ENCODE peak calls at places on chromosomes 5 and 9, in seven cellular contexts. One of them, this sample, is unnamed.

GRCh38 chr5:147973086-147973485 is 66.7 kb upstream of the C5orf46 start:
- DNase-seq in sigmoid colon: no peak
- DNase-seq in neuronal stem cell: no peak
- DNase-seq in lower lobe of right lung: no peak
- DNase-seq in heart left ventricle: no peak
- DNase-seq in ovary: no peak
- DNase-seq in Peyer's patch: no peak
- DNase-seq in this sample: no peak

GRCh38 chr5:124402144-124402581 is 344.3 kb downstream of the ZNF608 start:
- DNase-seq in lower lobe of right lung: peak
- DNase-seq in sigmoid colon: no peak
- DNase-seq in heart left ventricle: no peak
- DNase-seq in neuronal stem cell: no peak
- DNase-seq in Peyer's patch: no peak
- DNase-seq in ovary: no peak
- DNase-seq in this sample: peak

GRCh38 chr5:168314735-168315411 is 23.4 kb downstream of the WWC1 start:
- DNase-seq in neuronal stem cell: no peak
- DNase-seq in lower lobe of right lung: peak
- DNase-seq in Peyer's patch: no peak
- DNase-seq in ovary: no peak
- DNase-seq in heart left ventricle: no peak
- DNase-seq in sigmoid colon: no peak
- DNase-seq in this sample: peak

GRCh38 chr9:75001719-75002421 is 26.2 kb downstream of the CARNMT1 start:
- DNase-seq in heart left ventricle: no peak
- DNase-seq in Peyer's patch: no peak
- DNase-seq in ovary: no peak
- DNase-seq in neuronal stem cell: peak
- DNase-seq in sigmoid colon: no peak
- DNase-seq in lower lobe of right lung: no peak
- DNase-seq in this sample: no peak

GRCh38 chr9:14343948-14344547 is 30.1 kb upstream of the NFIB start:
- DNase-seq in ovary: peak
- DNase-seq in neuronal stem cell: no peak
- DNase-seq in heart left ventricle: peak
- DNase-seq in lower lobe of right lung: no peak
- DNase-seq in sigmoid colon: no peak
- DNase-seq in Peyer's patch: no peak
- DNase-seq in this sample: no peak

GRCh38 chr9:90124961-90125360 is 517.7 kb downstream of the DIRAS2 start:
- DNase-seq in ovary: no peak
- DNase-seq in heart left ventricle: no peak
- DNase-seq in Peyer's patch: no peak
- DNase-seq in sigmoid colon: no peak
- DNase-seq in lower lobe of right lung: no peak
- DNase-seq in neuronal stem cell: no peak
- DNase-seq in this sample: no peak

GRCh38 chr9:131951905-131952304 is 127.8 kb downstream of the MED27 start:
- DNase-seq in Peyer's patch: no peak
- DNase-seq in heart left ventricle: peak
- DNase-seq in ovary: no peak
- DNase-seq in sigmoid colon: no peak
- DNase-seq in lower lobe of right lung: no peak
- DNase-seq in neuronal stem cell: no peak
- DNase-seq in this sample: no peak

GRCh38 chr5:95985249-95985648 is 23.6 kb upstream of the ELL2 start:
- DNase-seq in Peyer's patch: no peak
- DNase-seq in heart left ventricle: no peak
- DNase-seq in sigmoid colon: no peak
- DNase-seq in lower lobe of right lung: no peak
- DNase-seq in ovary: no peak
- DNase-seq in neuronal stem cell: no peak
- DNase-seq in this sample: no peak

GRCh38 chr5:83374547-83374946 is 97.0 kb upstream of the VCAN start:
- DNase-seq in sigmoid colon: peak
- DNase-seq in lower lobe of right lung: no peak
- DNase-seq in neuronal stem cell: no peak
- DNase-seq in heart left ventricle: peak
- DNase-seq in Peyer's patch: no peak
- DNase-seq in ovary: no peak
- DNase-seq in this sample: no peak

GRCh38 chr9:124274228-124274627 is 16.5 kb downstream of the NEK6 start:
- DNase-seq in lower lobe of right lung: no peak
- DNase-seq in Peyer's patch: no peak
- DNase-seq in neuronal stem cell: no peak
- DNase-seq in sigmoid colon: no peak
- DNase-seq in ovary: no peak
- DNase-seq in heart left ventricle: no peak
- DNase-seq in this sample: no peak

GRCh38 chr5:131019601-131020315 is 145.3 kb downstream of the HINT1 start:
- DNase-seq in sigmoid colon: no peak
- DNase-seq in neuronal stem cell: no peak
- DNase-seq in heart left ventricle: no peak
- DNase-seq in lower lobe of right lung: no peak
- DNase-seq in ovary: no peak
- DNase-seq in Peyer's patch: no peak
- DNase-seq in this sample: no peak

GRCh38 chr5:42772265-42772993 is 15.8 kb downstream of the CCDC152 start:
- DNase-seq in heart left ventricle: no peak
- DNase-seq in Peyer's patch: no peak
- DNase-seq in neuronal stem cell: no peak
- DNase-seq in lower lobe of right lung: no peak
- DNase-seq in ovary: no peak
- DNase-seq in sigmoid colon: no peak
- DNase-seq in this sample: no peak

GRCh38 chr9:22452415-22453010 is 5.9 kb downstream of the DMRTA1 start:
- DNase-seq in sigmoid colon: no peak
- DNase-seq in lower lobe of right lung: peak
- DNase-seq in ovary: no peak
- DNase-seq in heart left ventricle: no peak
- DNase-seq in Peyer's patch: peak
- DNase-seq in neuronal stem cell: no peak
- DNase-seq in this sample: no peak

GRCh38 chr5:5436206-5436765 is 13.8 kb downstream of the ICE1 start:
- DNase-seq in heart left ventricle: no peak
- DNase-seq in Peyer's patch: no peak
- DNase-seq in sigmoid colon: no peak
- DNase-seq in lower lobe of right lung: no peak
- DNase-seq in neuronal stem cell: no peak
- DNase-seq in ovary: no peak
- DNase-seq in this sample: no peak

GRCh38 chr5:141758316-141758965 is 76.4 kb upstream of the ARAP3 start:
- DNase-seq in Peyer's patch: no peak
- DNase-seq in ovary: no peak
- DNase-seq in heart left ventricle: no peak
- DNase-seq in neuronal stem cell: peak
- DNase-seq in sigmoid colon: no peak
- DNase-seq in lower lobe of right lung: no peak
- DNase-seq in this sample: no peak

GRCh38 chr9:95102572-95102971 is 214.9 kb downstream of the FANCC start:
- DNase-seq in Peyer's patch: no peak
- DNase-seq in sigmoid colon: no peak
- DNase-seq in ovary: no peak
- DNase-seq in lower lobe of right lung: peak
- DNase-seq in heart left ventricle: no peak
- DNase-seq in neuronal stem cell: no peak
- DNase-seq in this sample: no peak

GRCh38 chr5:7396169-7397004 is 449 bp downstream of the ADCY2 start:
- DNase-seq in ovary: peak
- DNase-seq in lower lobe of right lung: no peak
- DNase-seq in heart left ventricle: no peak
- DNase-seq in sigmoid colon: no peak
- DNase-seq in Peyer's patch: no peak
- DNase-seq in neuronal stem cell: no peak
- DNase-seq in this sample: no peak

GRCh38 chr5:32299059-32299677 is 13.6 kb downstream of the MTMR12 start:
- DNase-seq in neuronal stem cell: no peak
- DNase-seq in ovary: no peak
- DNase-seq in sigmoid colon: no peak
- DNase-seq in Peyer's patch: no peak
- DNase-seq in lower lobe of right lung: no peak
- DNase-seq in heart left ventricle: no peak
- DNase-seq in this sample: no peak

GRCh38 chr5:7754997-7755596 is 95.8 kb downstream of the CFAP90 start:
- DNase-seq in lower lobe of right lung: peak
- DNase-seq in ovary: peak
- DNase-seq in sigmoid colon: no peak
- DNase-seq in Peyer's patch: no peak
- DNase-seq in heart left ventricle: no peak
- DNase-seq in neuronal stem cell: peak
- DNase-seq in this sample: peak

GRCh38 chr5:65483474-65484346 is 2.0 kb upstream of the ADAMTS6 start:
- DNase-seq in ovary: no peak
- DNase-seq in sigmoid colon: no peak
- DNase-seq in neuronal stem cell: no peak
- DNase-seq in Peyer's patch: no peak
- DNase-seq in heart left ventricle: no peak
- DNase-seq in lower lobe of right lung: no peak
- DNase-seq in this sample: no peak

GRCh38 chr9:22114956-22115355 is 105.9 kb upstream of the CDKN2B start:
- DNase-seq in heart left ventricle: no peak
- DNase-seq in Peyer's patch: no peak
- DNase-seq in neuronal stem cell: no peak
- DNase-seq in lower lobe of right lung: no peak
- DNase-seq in ovary: no peak
- DNase-seq in sigmoid colon: no peak
- DNase-seq in this sample: no peak

GRCh38 chr5:68027519-68027918 is 188.0 kb upstream of the PIK3R1 start:
- DNase-seq in neuronal stem cell: no peak
- DNase-seq in ovary: no peak
- DNase-seq in sigmoid colon: peak
- DNase-seq in heart left ventricle: no peak
- DNase-seq in Peyer's patch: no peak
- DNase-seq in lower lobe of right lung: no peak
- DNase-seq in this sample: no peak

GRCh38 chr5:111432828-111433536 is 79.4 kb downstream of the STARD4 start:
- DNase-seq in neuronal stem cell: no peak
- DNase-seq in sigmoid colon: no peak
- DNase-seq in Peyer's patch: no peak
- DNase-seq in ovary: no peak
- DNase-seq in lower lobe of right lung: no peak
- DNase-seq in heart left ventricle: no peak
- DNase-seq in this sample: no peak

GRCh38 chr9:116133163-116133562 is 20.4 kb upstream of the PAPPA start:
- DNase-seq in Peyer's patch: no peak
- DNase-seq in lower lobe of right lung: no peak
- DNase-seq in heart left ventricle: no peak
- DNase-seq in neuronal stem cell: no peak
- DNase-seq in sigmoid colon: no peak
- DNase-seq in ovary: no peak
- DNase-seq in this sample: no peak
- H3K4me3 ChIP-seq in Peyer's patch: no peak
- H3K4me3 ChIP-seq in lower lobe of right lung: no peak
- H3K4me3 ChIP-seq in heart left ventricle: no peak
- H3K4me3 ChIP-seq in neuronal stem cell: no peak
- H3K4me3 ChIP-seq in sigmoid colon: no peak
- H3K4me3 ChIP-seq in ovary: no peak
- H3K4me3 ChIP-seq in this sample: no peak

GRCh38 chr5:135534609-135535419 is 950 bp downstream of the NEUROG1 start:
- DNase-seq in heart left ventricle: no peak
- DNase-seq in lower lobe of right lung: no peak
- DNase-seq in sigmoid colon: no peak
- DNase-seq in ovary: no peak
- DNase-seq in neuronal stem cell: no peak
- DNase-seq in Peyer's patch: no peak
- DNase-seq in this sample: no peak

GRCh38 chr5:135537271-135537670 is 1.5 kb upstream of the NEUROG1 start:
- DNase-seq in neuronal stem cell: no peak
- DNase-seq in sigmoid colon: no peak
- DNase-seq in lower lobe of right lung: no peak
- DNase-seq in heart left ventricle: no peak
- DNase-seq in Peyer's patch: no peak
- DNase-seq in ovary: no peak
- DNase-seq in this sample: no peak

GRCh38 chr5:135535820-135536801 is at the start of gene NEUROG1:
- DNase-seq in lower lobe of right lung: no peak
- DNase-seq in neuronal stem cell: peak
- DNase-seq in heart left ventricle: no peak
- DNase-seq in ovary: no peak
- DNase-seq in sigmoid colon: no peak
- DNase-seq in Peyer's patch: no peak
- DNase-seq in this sample: no peak

GRCh38 chr5:135533794-135534193 is 2.0 kb downstream of the NEUROG1 start:
- DNase-seq in heart left ventricle: no peak
- DNase-seq in ovary: no peak
- DNase-seq in sigmoid colon: no peak
- DNase-seq in lower lobe of right lung: no peak
- DNase-seq in neuronal stem cell: no peak
- DNase-seq in Peyer's patch: no peak
- DNase-seq in this sample: no peak

GRCh38 chr5:135535420-135535819 is 344 bp downstream of the NEUROG1 start:
- DNase-seq in ovary: no peak
- DNase-seq in Peyer's patch: no peak
- DNase-seq in neuronal stem cell: no peak
- DNase-seq in heart left ventricle: no peak
- DNase-seq in lower lobe of right lung: no peak
- DNase-seq in sigmoid colon: no peak
- DNase-seq in this sample: no peak
- H3K4me3 ChIP-seq in ovary: no peak
- H3K4me3 ChIP-seq in Peyer's patch: no peak
- H3K4me3 ChIP-seq in neuronal stem cell: no peak
- H3K4me3 ChIP-seq in heart left ventricle: no peak
- H3K4me3 ChIP-seq in lower lobe of right lung: peak
- H3K4me3 ChIP-seq in sigmoid colon: no peak
- H3K4me3 ChIP-seq in this sample: no peak

DNA sequence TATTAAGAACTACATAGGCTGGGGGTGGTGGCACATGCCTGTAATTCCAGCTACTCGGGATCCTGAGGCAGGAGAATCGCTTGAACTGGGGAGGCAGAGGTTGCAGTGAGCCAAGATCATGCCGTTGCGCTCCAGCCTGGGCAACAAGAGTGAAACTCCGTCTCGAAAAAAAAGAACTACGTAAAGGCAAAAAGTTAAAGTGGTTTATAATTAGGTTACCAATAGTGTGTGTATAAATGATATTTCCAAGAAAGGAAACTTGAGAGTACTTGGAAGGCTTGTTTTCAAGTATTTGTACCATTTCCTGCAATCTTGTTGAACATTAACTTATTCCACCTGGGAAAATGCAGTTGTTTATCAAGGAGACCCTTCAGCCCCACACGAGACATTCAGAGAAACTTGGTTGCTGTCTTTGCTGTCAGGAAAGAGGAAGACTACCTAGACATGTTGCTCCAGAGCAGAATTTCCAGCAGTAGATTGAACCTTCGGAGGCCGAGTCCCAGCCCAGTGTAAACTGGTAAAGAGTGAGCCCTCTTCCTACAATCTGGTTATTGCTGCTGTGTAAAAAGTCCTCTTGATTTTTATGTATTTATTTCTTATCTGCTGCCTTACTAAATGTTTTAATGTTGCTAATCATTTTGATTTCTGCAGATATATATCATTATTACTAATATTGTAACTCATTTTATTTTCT is 30.1 kb downstream of the STXBP1 start:
- DNase-seq in heart left ventricle: no peak
- DNase-seq in lower lobe of right lung: no peak
- DNase-seq in ovary: no peak
- DNase-seq in neuronal stem cell: no peak
- DNase-seq in sigmoid colon: no peak
- DNase-seq in Peyer's patch: no peak
- DNase-seq in this sample: no peak
- H3K4me3 ChIP-seq in heart left ventricle: no peak
- H3K4me3 ChIP-seq in lower lobe of right lung: peak
- H3K4me3 ChIP-seq in ovary: no peak
- H3K4me3 ChIP-seq in neuronal stem cell: no peak
- H3K4me3 ChIP-seq in sigmoid colon: no peak
- H3K4me3 ChIP-seq in Peyer's patch: no peak
- H3K4me3 ChIP-seq in this sample: no peak

GRCh38 chr9:129384138-129384886 is 206.3 kb upstream of the IER5L start:
- DNase-seq in sigmoid colon: peak
- DNase-seq in neuronal stem cell: no peak
- DNase-seq in Peyer's patch: no peak
- DNase-seq in heart left ventricle: no peak
- DNase-seq in lower lobe of right lung: no peak
- DNase-seq in ovary: no peak
- DNase-seq in this sample: no peak
- H3K4me3 ChIP-seq in sigmoid colon: peak
- H3K4me3 ChIP-seq in neuronal stem cell: no peak
- H3K4me3 ChIP-seq in Peyer's patch: peak
- H3K4me3 ChIP-seq in heart left ventricle: no peak
- H3K4me3 ChIP-seq in lower lobe of right lung: peak
- H3K4me3 ChIP-seq in ovary: peak
- H3K4me3 ChIP-seq in this sample: no peak

This sample was measured in left lung.